ENCODE peak calls at places on chromosome 21, in nine cellular contexts. H is dorsolateral prefrontal cortex, B is lower lobe of right lung, C is ascending aorta, Q is tibial nerve, X is A673, K is foreskin fibroblast, Y is fibroblast of mammary gland, M is HCT116. W is an unnamed sample.

GRCh38 chr21:21045538-21045937 is 47.3 kb downstream of the NCAM2 start:
- DNase-seq in H (no peak), B (no peak), C (no peak), Q (no peak), X (peak), K (peak), Y (peak), M (no peak), W (no peak)

GRCh38 chr21:20004353-20004752 is 993.9 kb upstream of the NCAM2 start:
- DNase-seq in H (no peak), B (no peak), C (no peak), Q (no peak), X (no peak), K (no peak), Y (no peak), M (no peak), W (no peak)

GRCh38 chr21:33433425-33434114 is 30.4 kb downstream of the IFNGR2 start:
- DNase-seq in H (no peak), B (no peak), C (no peak), Q (no peak), X (peak), K (no peak), Y (peak), M (no peak), W (no peak)

GRCh38 chr21:29928537-29928936 is 11.3 kb downstream of the GRIK1 start:
- DNase-seq in H (no peak), B (no peak), C (no peak), Q (no peak), X (no peak), K (no peak), Y (no peak), M (no peak), W (no peak)

GRCh38 chr21:14594967-14595366 is 48.9 kb upstream of the SAMSN1 start:
- DNase-seq in H (no peak), B (no peak), C (no peak), Q (no peak), X (no peak), K (no peak), Y (no peak), M (no peak), W (no peak)

GRCh38 chr21:37358392-37358791 is 8.2 kb upstream of the DYRK1A start:
- DNase-seq in H (no peak), B (no peak), C (no peak), Q (no peak), X (peak), K (peak), Y (peak), M (no peak), W (no peak)

GRCh38 chr21:28826569-28826968 is 166.1 kb downstream of the LTN1 start:
- DNase-seq in H (no peak), B (no peak), C (no peak), Q (no peak), X (no peak), K (no peak), Y (no peak), M (no peak), W (no peak)

GRCh38 chr21:34707876-34708325 is 39.1 kb downstream of the CLIC6 start:
- DNase-seq in H (no peak), B (no peak), C (no peak), Q (no peak), X (no peak), K (no peak), Y (no peak), M (no peak), W (no peak)

GRCh38 chr21:33374080-33374873 is 28.9 kb upstream of the IFNGR2 start:
- DNase-seq in H (no peak), B (no peak), C (no peak), Q (peak), X (peak), K (peak), Y (peak), M (peak), W (no peak)

GRCh38 chr21:35350965-35351364 is 301.9 kb upstream of the RUNX1 start:
- DNase-seq in H (no peak), B (no peak), C (no peak), Q (no peak), X (no peak), K (no peak), Y (peak), M (no peak), W (peak)

GRCh38 chr21:35342440-35342839 is 293.3 kb upstream of the RUNX1 start:
- DNase-seq in H (no peak), B (no peak), C (no peak), Q (no peak), X (no peak), K (no peak), Y (no peak), M (no peak), W (no peak)

GRCh38 chr21:41658321-41658720 is 108.5 kb downstream of the RIPK4 start:
- DNase-seq in H (no peak), B (no peak), C (no peak), Q (no peak), X (no peak), K (no peak), Y (no peak), M (no peak), W (no peak)

GRCh38 chr21:37758997-37759396 is 157.3 kb downstream of the KCNJ6 start:
- DNase-seq in H (no peak), B (no peak), C (no peak), Q (no peak), X (no peak), K (peak), Y (peak), M (no peak), W (no peak)

GRCh38 chr21:28554660-28555475 is 437.8 kb downstream of the LTN1 start:
- DNase-seq in H (no peak), B (no peak), C (no peak), Q (no peak), X (no peak), K (no peak), Y (no peak), M (no peak), W (no peak)

GRCh38 chr21:29477941-29478340 is 179.2 kb downstream of the BACH1 start:
- DNase-seq in H (no peak), B (no peak), C (no peak), Q (no peak), X (no peak), K (peak), Y (peak), M (no peak), W (no peak)

GRCh38 chr21:16908087-16908486 is 604.8 kb upstream of the CXADR start:
- DNase-seq in H (no peak), B (no peak), C (no peak), Q (peak), X (peak), K (peak), Y (peak), M (no peak), W (peak)

GRCh38 chr21:46226920-46227599 is 1.5 kb downstream of the LSS start:
- DNase-seq in H (no peak), B (no peak), C (no peak), Q (no peak), X (peak), K (no peak), Y (peak), M (no peak), W (no peak)

GRCh38 chr21:17607684-17608083 is 5.0 kb downstream of the BTG3 start:
- DNase-seq in H (no peak), B (no peak), C (no peak), Q (no peak), X (no peak), K (no peak), Y (no peak), M (no peak), W (no peak)

GRCh38 chr21:34992180-34992579 is 56.9 kb downstream of the RUNX1 start:
- DNase-seq in H (no peak), B (no peak), C (no peak), Q (no peak), X (no peak), K (no peak), Y (no peak), M (no peak), W (no peak)

GRCh38 chr21:15379776-15380175 is 315.0 kb upstream of the NRIP1 start:
- DNase-seq in H (no peak), B (no peak), C (no peak), Q (no peak), X (peak), K (no peak), Y (no peak), M (no peak), W (no peak)

GRCh38 chr21:15063081-15063820 is 1.5 kb downstream of the NRIP1 start:
- DNase-seq in H (no peak), B (no peak), C (no peak), Q (no peak), X (no peak), K (no peak), Y (no peak), M (no peak), W (no peak)

GRCh38 chr21:28375708-28376385 is 616.8 kb downstream of the LTN1 start:
- DNase-seq in H (no peak), B (no peak), C (no peak), Q (no peak), X (no peak), K (peak), Y (peak), M (no peak), W (no peak)

DNA sequence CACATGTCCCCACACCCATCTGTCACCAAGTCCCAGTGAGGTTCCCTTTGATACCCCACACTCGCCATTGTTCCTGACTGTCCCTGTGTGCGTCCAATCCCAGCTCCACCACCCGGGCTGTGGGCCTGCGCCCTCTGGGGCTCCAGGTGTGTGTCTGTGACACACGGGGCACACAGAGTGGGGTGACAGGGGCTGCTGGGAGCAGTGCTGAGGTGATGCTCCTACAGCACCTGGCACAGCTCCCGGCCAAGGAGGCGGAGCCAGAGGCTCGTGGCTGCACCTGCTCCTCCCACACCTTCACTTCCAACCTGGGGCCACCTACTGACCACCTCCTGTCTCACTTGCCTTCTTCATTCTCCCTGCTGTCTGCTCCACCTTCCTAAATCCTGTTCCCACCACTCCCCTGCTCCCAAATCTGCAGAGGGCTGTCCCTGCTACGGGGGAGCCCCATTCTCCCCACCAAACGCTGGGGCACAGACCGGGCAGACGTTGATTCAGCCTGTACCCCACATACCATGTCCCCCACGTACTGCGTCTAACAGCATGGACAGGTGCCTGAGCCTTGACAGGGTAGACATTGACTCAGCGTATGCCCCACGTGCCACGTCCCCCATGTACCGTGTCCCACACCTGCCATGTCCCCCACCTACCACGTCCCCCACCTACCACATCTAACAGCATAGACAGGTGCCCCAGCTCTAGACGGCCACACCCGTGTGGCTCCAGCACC is 16.4 kb downstream of the WDR4 start:
- DNase-seq in H (no peak), B (no peak), C (no peak), Q (no peak), X (no peak), K (no peak), Y (no peak), M (no peak), W (no peak)
- TF ChIP-seq CTCF in H (no peak), B (no peak), C (no peak), Q (no peak), X (no peak), K (no peak), Y (no peak), M (no peak), W (no peak)

DNA sequence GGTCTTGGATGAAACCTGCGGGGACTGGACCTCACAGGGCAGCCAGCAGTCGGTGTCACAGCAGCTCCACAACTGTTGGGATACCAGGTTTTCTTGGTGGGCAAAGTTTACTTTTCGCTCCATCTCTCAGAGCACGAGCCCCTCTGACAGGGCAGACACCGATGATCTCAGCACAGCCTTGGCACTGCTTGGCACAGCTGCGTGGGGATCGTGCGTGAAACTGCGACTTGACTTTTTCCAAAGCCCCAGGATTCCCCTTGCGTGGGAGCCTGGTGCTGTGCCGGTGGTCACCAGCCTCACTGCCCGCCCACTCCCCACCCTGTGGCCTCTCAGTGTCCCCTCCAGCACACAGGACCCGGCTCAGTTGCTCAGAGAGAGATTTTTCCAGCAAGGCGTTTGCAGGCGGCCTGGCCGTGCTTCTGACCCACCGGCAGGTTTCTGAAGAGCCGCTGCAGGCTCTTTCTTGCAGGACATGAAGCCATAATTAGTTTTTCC is 57.3 kb downstream of the SIK1 start:
- DNase-seq in H (no peak), B (no peak), C (no peak), Q (no peak), X (no peak), K (no peak), Y (no peak), M (no peak), W (no peak)
- TF ChIP-seq CTCF in H (no peak), B (no peak), C (no peak), Q (no peak), X (no peak), K (no peak), Y (no peak), M (no peak), W (no peak)

GRCh38 chr21:44845418-44846200 is 27.7 kb upstream of the SUMO3 start:
- DNase-seq in H (peak), B (peak), C (peak), Q (peak), X (peak), K (peak), Y (peak), M (no peak), W (no peak)
- TF ChIP-seq CTCF in H (peak), B (peak), C (no peak), Q (no peak), X (peak), K (peak), Y (peak), M (peak), W (peak)

GRCh38 chr21:42918291-42918690 is 7.1 kb downstream of the ERVH48-1 start:
- DNase-seq in H (no peak), B (no peak), C (no peak), Q (no peak), X (no peak), K (no peak), Y (no peak), M (no peak), W (no peak)

GRCh38 chr21:42913461-42913860 is 12.0 kb downstream of the ERVH48-1 start:
- DNase-seq in H (no peak), B (no peak), C (no peak), Q (no peak), X (no peak), K (peak), Y (peak), M (no peak), W (no peak)
- TF ChIP-seq CTCF in H (no peak), B (no peak), C (no peak), Q (no peak), X (no peak), K (no peak), Y (no peak), M (no peak), W (no peak)

DNA sequence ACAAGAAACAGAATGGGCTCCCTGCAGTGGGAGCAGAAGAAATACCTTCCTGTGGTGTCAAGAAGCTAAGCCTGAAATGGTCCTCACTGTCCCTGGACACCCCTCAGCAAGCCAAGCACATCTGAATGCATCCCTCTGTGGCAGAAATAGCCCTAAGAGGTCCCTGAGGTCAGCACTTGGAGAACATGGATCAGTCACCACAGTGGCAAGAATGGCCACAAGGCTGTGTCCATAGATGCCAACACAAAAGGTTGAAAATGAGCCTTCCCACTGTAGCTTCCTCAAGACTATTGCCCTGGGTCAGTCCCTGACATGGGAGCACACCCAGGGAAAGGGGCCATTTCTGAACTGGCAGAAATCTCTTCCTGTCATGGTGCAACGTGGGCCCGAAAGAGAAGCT is 27.7 kb downstream of the PSMG1 start:
- DNase-seq in H (no peak), B (no peak), C (no peak), Q (no peak), X (no peak), K (no peak), Y (no peak), M (no peak), W (no peak)
- TF ChIP-seq CTCF in H (no peak), B (no peak), C (no peak), Q (no peak), X (no peak), K (no peak), Y (no peak), M (no peak), W (no peak)

GRCh38 chr21:26918318-26919065 is 48.4 kb downstream of the ADAMTS5 start:
- DNase-seq in H (no peak), B (no peak), C (no peak), Q (no peak), X (no peak), K (peak), Y (peak), M (no peak), W (no peak)

GRCh38 chr21:26920055-26920454 is 46.8 kb downstream of the ADAMTS5 start:
- DNase-seq in H (no peak), B (no peak), C (no peak), Q (no peak), X (no peak), K (peak), Y (peak), M (no peak), W (no peak)

GRCh38 chr21:26912466-26912865 is 54.4 kb downstream of the ADAMTS5 start:
- DNase-seq in H (no peak), B (no peak), C (no peak), Q (no peak), X (no peak), K (no peak), Y (no peak), M (no peak), W (no peak)

DNA sequence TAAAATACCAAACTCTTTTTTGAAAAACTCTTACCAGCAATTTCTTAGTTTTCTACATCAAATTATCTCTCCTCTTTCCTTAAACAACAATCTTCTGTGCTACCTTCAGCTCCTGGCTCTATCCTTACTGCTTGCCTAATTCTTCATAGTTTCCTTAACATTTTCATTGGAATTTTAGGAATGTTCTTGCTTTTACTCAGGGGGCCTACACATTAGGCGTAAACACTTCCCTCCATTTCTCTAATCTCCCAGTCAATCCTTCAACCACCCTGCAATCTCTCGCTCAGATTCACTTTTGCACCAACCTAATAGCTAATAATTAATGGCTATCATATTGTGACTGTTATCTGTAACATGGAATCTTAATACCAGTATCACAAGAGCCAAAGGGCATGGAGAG is 50.1 kb downstream of the ADAMTS5 start:
- DNase-seq in H (no peak), B (no peak), C (no peak), Q (no peak), X (no peak), K (no peak), Y (no peak), M (no peak), W (no peak)
- TF ChIP-seq CTCF in H (no peak), B (no peak), C (no peak), Q (no peak), X (no peak), K (no peak), Y (no peak), M (no peak), W (no peak)